ENCODE peak calls at places on chromosome 1, in eight cellular contexts. N is activated naive CD4-positive, alpha-beta T cell; Z is smooth muscle cell of the brain vasculature; K is breast epithelium; U is ecto neural progenitor cell; H is lung; J is fibroblast of gingiva; X is psoas muscle. L is an unnamed sample.

GRCh38 chr1:164891615-164892014 is 332.6 kb downstream of the PBX1 start:
- DNase-seq in N (no peak), Z (no peak), K (no peak), U (no peak), H (no peak), J (no peak), X (no peak), L (no peak)

GRCh38 chr1:30670195-30671060 is 53.0 kb downstream of the MATN1 start:
- DNase-seq in N (no peak), Z (no peak), K (no peak), U (no peak), H (no peak), J (peak; percentile 89), X (no peak), L (no peak)

GRCh38 chr1:232018512-232019340 is 392.1 kb downstream of the DISC1 start:
- DNase-seq in N (no peak), Z (no peak), K (no peak), U (no peak), H (no peak), J (no peak), X (no peak), L (no peak)

GRCh38 chr1:6343506-6344405 is 49.8 kb downstream of the ACOT7 start:
- DNase-seq in N (no peak), Z (peak; percentile 57), K (no peak), U (peak; percentile 89), H (peak; percentile 67), J (peak; percentile 88), X (peak; percentile 69), L (peak; percentile 69)

GRCh38 chr1:89719502-89720306 is 86.8 kb downstream of the LRRC8C start:
- DNase-seq in N (no peak), Z (no peak), K (no peak), U (no peak), H (no peak), J (peak; percentile 55), X (no peak), L (no peak)

GRCh38 chr1:212485218-212485609 is 52.5 kb downstream of the NENF start:
- DNase-seq in N (no peak), Z (no peak), K (no peak), U (no peak), H (no peak), J (no peak), X (no peak), L (no peak)

GRCh38 chr1:161943713-161944112 is 80.0 kb downstream of the OLFML2B start:
- DNase-seq in N (no peak), Z (no peak), K (no peak), U (no peak), H (no peak), J (no peak), X (no peak), L (no peak)

GRCh38 chr1:83942914-83943313 is 56.0 kb downstream of the TTLL7 start:
- DNase-seq in N (no peak), Z (no peak), K (no peak), U (no peak), H (no peak), J (peak; percentile 40), X (no peak), L (no peak)

GRCh38 chr1:84078824-84079167 is 65.3 kb upstream of the PRKACB start:
- DNase-seq in N (no peak), Z (no peak), K (no peak), U (no peak), H (no peak), J (no peak), X (no peak), L (no peak)

GRCh38 chr1:76723949-76724348 is 143.3 kb upstream of the ST6GALNAC5 start:
- DNase-seq in N (no peak), Z (no peak), K (no peak), U (no peak), H (no peak), J (no peak), X (no peak), L (no peak)

GRCh38 chr1:211637066-211637465 is 38.4 kb downstream of the NEK2 start:
- DNase-seq in N (no peak), Z (no peak), K (no peak), U (no peak), H (no peak), J (no peak), X (no peak), L (no peak)

GRCh38 chr1:111770916-111771315 is 15.2 kb downstream of the DDX20 start:
- DNase-seq in N (no peak), Z (no peak), K (no peak), U (no peak), H (no peak), J (no peak), X (no peak), L (no peak)

GRCh38 chr1:226446058-226446457 is 38.2 kb upstream of the PARP1 start:
- DNase-seq in N (no peak), Z (no peak), K (no peak), U (no peak), H (no peak), J (no peak), X (no peak), L (no peak)

GRCh38 chr1:100581096-100581705 is 43.3 kb downstream of the GPR88 start:
- DNase-seq in N (no peak), Z (no peak), K (no peak), U (no peak), H (no peak), J (no peak), X (no peak), L (no peak)